ENCODE peak calls at places on chromosomes 5 and 9, in seven cellular contexts. One of them, this sample, is unnamed.
A peak's percentile ranks its signal among the peaks of the same experiment; 100 is the strongest.

GRCh38 chr9:123319541-123320339 is 36.3 kb upstream of the CRB2 start:
- DNase-seq in NCI-H510A: no peak
- DNase-seq in activated naive CD4-positive, alpha-beta T cell treated with anti-CD3 and anti-CD28 coated beads, Interleukin-2, amount 10 ng/mL, durations not matched to agents 7 days and 5 days: no peak
- DNase-seq in GM06990: no peak
- DNase-seq in dermis blood vessel endothelial cell: no peak
- DNase-seq in GM04504: no peak
- DNase-seq in ACHN: no peak
- DNase-seq in this sample: no peak

GRCh38 chr9:110828148-110828730 is 159.6 kb downstream of the MUSK start:
- DNase-seq in GM06990: no peak
- DNase-seq in NCI-H510A: no peak
- DNase-seq in GM04504: peak; percentile 61
- DNase-seq in activated naive CD4-positive, alpha-beta T cell treated with anti-CD3 and anti-CD28 coated beads, Interleukin-2, amount 10 ng/mL, durations not matched to agents 7 days and 5 days: no peak
- DNase-seq in ACHN: no peak
- DNase-seq in dermis blood vessel endothelial cell: no peak
- DNase-seq in this sample: no peak

GRCh38 chr5:96123418-96123817 is 161.8 kb upstream of the ELL2 start:
- DNase-seq in activated naive CD4-positive, alpha-beta T cell treated with anti-CD3 and anti-CD28 coated beads, Interleukin-2, amount 10 ng/mL, durations not matched to agents 7 days and 5 days: no peak
- DNase-seq in GM06990: no peak
- DNase-seq in NCI-H510A: no peak
- DNase-seq in GM04504: no peak
- DNase-seq in dermis blood vessel endothelial cell: no peak
- DNase-seq in ACHN: no peak
- DNase-seq in this sample: no peak

GRCh38 chr9:18622186-18622836 is 148.4 kb downstream of the ADAMTSL1 start:
- DNase-seq in activated naive CD4-positive, alpha-beta T cell treated with anti-CD3 and anti-CD28 coated beads, Interleukin-2, amount 10 ng/mL, durations not matched to agents 7 days and 5 days: no peak
- DNase-seq in ACHN: no peak
- DNase-seq in dermis blood vessel endothelial cell: no peak
- DNase-seq in GM06990: no peak
- DNase-seq in NCI-H510A: no peak
- DNase-seq in GM04504: no peak
- DNase-seq in this sample: no peak

GRCh38 chr9:129596541-129597328 is 24.2 kb downstream of the C9orf50 start:
- DNase-seq in ACHN: no peak
- DNase-seq in NCI-H510A: no peak
- DNase-seq in dermis blood vessel endothelial cell: no peak
- DNase-seq in GM04504: no peak
- DNase-seq in GM06990: no peak
- DNase-seq in activated naive CD4-positive, alpha-beta T cell treated with anti-CD3 and anti-CD28 coated beads, Interleukin-2, amount 10 ng/mL, durations not matched to agents 7 days and 5 days: no peak
- DNase-seq in this sample: no peak

GRCh38 chr5:132458226-132458560 is 32.4 kb downstream of the IRF1 start:
- DNase-seq in dermis blood vessel endothelial cell: no peak
- DNase-seq in GM04504: no peak
- DNase-seq in NCI-H510A: no peak
- DNase-seq in activated naive CD4-positive, alpha-beta T cell treated with anti-CD3 and anti-CD28 coated beads, Interleukin-2, amount 10 ng/mL, durations not matched to agents 7 days and 5 days: no peak
- DNase-seq in GM06990: no peak
- DNase-seq in ACHN: no peak
- DNase-seq in this sample: no peak

GRCh38 chr9:113464672-113465271 is 1.2 kb downstream of the RGS3 start:
- DNase-seq in NCI-H510A: no peak
- DNase-seq in dermis blood vessel endothelial cell: no peak
- DNase-seq in GM06990: no peak
- DNase-seq in GM04504: no peak
- DNase-seq in activated naive CD4-positive, alpha-beta T cell treated with anti-CD3 and anti-CD28 coated beads, Interleukin-2, amount 10 ng/mL, durations not matched to agents 7 days and 5 days: no peak
- DNase-seq in ACHN: peak; percentile 8
- DNase-seq in this sample: no peak

GRCh38 chr9:76459691-76460635 is 981 bp downstream of the GCNT1 start:
- DNase-seq in GM04504: no peak
- DNase-seq in activated naive CD4-positive, alpha-beta T cell treated with anti-CD3 and anti-CD28 coated beads, Interleukin-2, amount 10 ng/mL, durations not matched to agents 7 days and 5 days: peak; percentile 28
- DNase-seq in dermis blood vessel endothelial cell: peak; percentile 60
- DNase-seq in ACHN: peak; percentile 65
- DNase-seq in GM06990: peak; percentile 39
- DNase-seq in NCI-H510A: peak; percentile 38
- DNase-seq in this sample: peak; percentile 47

GRCh38 chr9:87102131-87102530 is 154.8 kb upstream of the GAS1 start:
- DNase-seq in ACHN: no peak
- DNase-seq in GM04504: no peak
- DNase-seq in dermis blood vessel endothelial cell: no peak
- DNase-seq in NCI-H510A: no peak
- DNase-seq in activated naive CD4-positive, alpha-beta T cell treated with anti-CD3 and anti-CD28 coated beads, Interleukin-2, amount 10 ng/mL, durations not matched to agents 7 days and 5 days: no peak
- DNase-seq in GM06990: no peak
- DNase-seq in this sample: no peak

This sample was measured in MV-4-11.